ENCODE peak calls at places on chromosomes 2 and 18, in five cellular contexts. One of them, this sample, is unnamed.

GRCh38 chr2:25294573-25295462 is 46.9 kb downstream of the DNMT3A start:
- DNase-seq in endothelial cell: peak
- DNase-seq in thoracic aorta: peak
- DNase-seq in H4: no peak
- DNase-seq in stimulated activated CD8-positive, alpha-beta memory T cell treated with anti-CD3 and anti-CD28 coated beads, Interleukin-7, amount 100 ng/mL, for 1 hour: peak
- DNase-seq in this sample: peak

GRCh38 chr2:96511851-96512250 is 6.7 kb upstream of the NEURL3 start:
- DNase-seq in stimulated activated CD8-positive, alpha-beta memory T cell treated with anti-CD3 and anti-CD28 coated beads, Interleukin-7, amount 100 ng/mL, for 1 hour: no peak
- DNase-seq in H4: no peak
- DNase-seq in endothelial cell: no peak
- DNase-seq in thoracic aorta: no peak
- DNase-seq in this sample: no peak

GRCh38 chr18:73679941-73680700 is 467.5 kb downstream of the FBXO15 start:
- DNase-seq in thoracic aorta: no peak
- DNase-seq in H4: no peak
- DNase-seq in stimulated activated CD8-positive, alpha-beta memory T cell treated with anti-CD3 and anti-CD28 coated beads, Interleukin-7, amount 100 ng/mL, for 1 hour: no peak
- DNase-seq in endothelial cell: no peak
- DNase-seq in this sample: no peak

GRCh38 chr2:44616616-44617266 is 255.0 kb downstream of the CAMKMT start:
- DNase-seq in endothelial cell: no peak
- DNase-seq in thoracic aorta: no peak
- DNase-seq in stimulated activated CD8-positive, alpha-beta memory T cell treated with anti-CD3 and anti-CD28 coated beads, Interleukin-7, amount 100 ng/mL, for 1 hour: no peak
- DNase-seq in H4: no peak
- DNase-seq in this sample: no peak

GRCh38 chr2:222568866-222569265 is 87.0 kb downstream of the FARSB start:
- DNase-seq in endothelial cell: no peak
- DNase-seq in H4: peak
- DNase-seq in thoracic aorta: no peak
- DNase-seq in stimulated activated CD8-positive, alpha-beta memory T cell treated with anti-CD3 and anti-CD28 coated beads, Interleukin-7, amount 100 ng/mL, for 1 hour: no peak
- DNase-seq in this sample: peak

GRCh38 chr2:189545424-189545823 is 35.2 kb downstream of the SLC40A1 start:
- DNase-seq in thoracic aorta: no peak
- DNase-seq in H4: no peak
- DNase-seq in stimulated activated CD8-positive, alpha-beta memory T cell treated with anti-CD3 and anti-CD28 coated beads, Interleukin-7, amount 100 ng/mL, for 1 hour: no peak
- DNase-seq in endothelial cell: no peak
- DNase-seq in this sample: no peak

GRCh38 chr2:190406805-190407204 is 1.4 kb upstream of the MFSD6 start:
- DNase-seq in thoracic aorta: no peak
- DNase-seq in H4: no peak
- DNase-seq in stimulated activated CD8-positive, alpha-beta memory T cell treated with anti-CD3 and anti-CD28 coated beads, Interleukin-7, amount 100 ng/mL, for 1 hour: no peak
- DNase-seq in endothelial cell: no peak
- DNase-seq in this sample: no peak

GRCh38 chr18:68330658-68331057 is 384.2 kb downstream of the TMX3 start:
- DNase-seq in endothelial cell: no peak
- DNase-seq in stimulated activated CD8-positive, alpha-beta memory T cell treated with anti-CD3 and anti-CD28 coated beads, Interleukin-7, amount 100 ng/mL, for 1 hour: no peak
- DNase-seq in H4: no peak
- DNase-seq in thoracic aorta: no peak
- DNase-seq in this sample: no peak

GRCh38 chr18:50424877-50425690 is 50.2 kb downstream of the SKA1 start:
- DNase-seq in stimulated activated CD8-positive, alpha-beta memory T cell treated with anti-CD3 and anti-CD28 coated beads, Interleukin-7, amount 100 ng/mL, for 1 hour: no peak
- DNase-seq in thoracic aorta: no peak
- DNase-seq in endothelial cell: no peak
- DNase-seq in H4: no peak
- DNase-seq in this sample: no peak

GRCh38 chr2:235008584-235009044 is 56.8 kb downstream of the SH3BP4 start:
- DNase-seq in endothelial cell: no peak
- DNase-seq in H4: no peak
- DNase-seq in thoracic aorta: no peak
- DNase-seq in stimulated activated CD8-positive, alpha-beta memory T cell treated with anti-CD3 and anti-CD28 coated beads, Interleukin-7, amount 100 ng/mL, for 1 hour: no peak
- DNase-seq in this sample: no peak

GRCh38 chr2:21467910-21468309 is 344.1 kb downstream of the TDRD15 start:
- DNase-seq in endothelial cell: no peak
- DNase-seq in stimulated activated CD8-positive, alpha-beta memory T cell treated with anti-CD3 and anti-CD28 coated beads, Interleukin-7, amount 100 ng/mL, for 1 hour: no peak
- DNase-seq in thoracic aorta: no peak
- DNase-seq in H4: peak
- DNase-seq in this sample: no peak

GRCh38 chr2:48715042-48715899 is 40.3 kb downstream of the LHCGR start:
- DNase-seq in thoracic aorta: no peak
- DNase-seq in stimulated activated CD8-positive, alpha-beta memory T cell treated with anti-CD3 and anti-CD28 coated beads, Interleukin-7, amount 100 ng/mL, for 1 hour: no peak
- DNase-seq in H4: peak
- DNase-seq in endothelial cell: no peak
- DNase-seq in this sample: no peak

This sample was measured in gastrocnemius medialis.